ENCODE peak calls at places on chromosomes 6 and 20, in six cellular contexts. L, G, C, R, W and A are unnamed samples.

GRCh38 chr6:5532941-5533340 is 271.6 kb downstream of the FARS2 start:
- DNase-seq in C (no peak), W (no peak), G (no peak), R (no peak), L (no peak), A (no peak)

GRCh38 chr6:76250666-76251065 is 178.2 kb upstream of the IMPG1 start:
- DNase-seq in R (no peak), W (no peak), G (no peak), L (no peak), C (no peak), A (no peak)

GRCh38 chr6:161802231-161802630 is 528.4 kb upstream of the AGPAT4 start:
- DNase-seq in W (no peak), G (no peak), L (no peak), R (no peak), C (no peak), A (no peak)

GRCh38 chr20:33119725-33120720 is 40.6 kb downstream of the BPIFB4 start:
- DNase-seq in R (no peak), C (no peak), L (no peak), G (no peak), W (peak), A (no peak)

GRCh38 chr20:50142812-50143211 is 10.7 kb downstream of the PEDS1 start:
- DNase-seq in R (no peak), L (no peak), W (no peak), G (no peak), C (no peak), A (no peak)

GRCh38 chr20:50726955-50727791 is 4.2 kb upstream of the PARD6B start:
- DNase-seq in G (no peak), W (peak), C (no peak), R (no peak), L (no peak), A (no peak)

GRCh38 chr6:3450888-3451287 is 6.0 kb downstream of the SLC22A23 start:
- DNase-seq in W (peak), G (no peak), L (no peak), R (no peak), C (no peak), A (no peak)

GRCh38 chr6:54737247-54737646 is 109.3 kb upstream of the FAM83B start:
- DNase-seq in W (peak), C (no peak), G (no peak), L (no peak), R (no peak), A (no peak)

GRCh38 chr20:227439-228105 is 514 bp downstream of the DEFB129 start:
- DNase-seq in R (no peak), L (no peak), C (no peak), G (no peak), W (no peak), A (no peak)

GRCh38 chr20:4957939-4958362 is 43.4 kb downstream of the SLC23A2 start:
- DNase-seq in C (no peak), G (no peak), L (no peak), W (peak), R (no peak), A (peak)

GRCh38 chr6:11606287-11606686 is 68.7 kb downstream of the TMEM170B start:
- DNase-seq in R (no peak), G (no peak), C (no peak), L (no peak), W (no peak), A (no peak)

GRCh38 chr20:56628015-56628872 is 862 bp upstream of the TFAP2C start:
- DNase-seq in C (no peak), L (no peak), R (no peak), W (peak), G (no peak), A (peak)

GRCh38 chr6:29403801-29404200 is 8.4 kb downstream of the OR12D2 start:
- DNase-seq in W (no peak), G (no peak), L (no peak), R (no peak), C (no peak), A (no peak)

GRCh38 chr20:38935285-38935684 is 9.1 kb downstream of the FAM83D start:
- DNase-seq in C (no peak), L (no peak), R (no peak), W (peak), G (peak), A (peak)

GRCh38 chr20:23937303-23938117 is 51.1 kb downstream of the GGTLC1 start:
- DNase-seq in R (peak), G (peak), W (peak), C (peak), L (peak), A (no peak)

GRCh38 chr20:53224851-53225250 is 252.7 kb downstream of the TSHZ2 start:
- DNase-seq in G (peak), R (no peak), C (no peak), L (no peak), W (peak), A (no peak)

GRCh38 chr6:7909323-7910276 is 988 bp downstream of the TXNDC5 start:
- DNase-seq in L (no peak), R (peak), C (no peak), W (peak), G (peak), A (peak)

GRCh38 chr20:62910777-62911497 is 15.4 kb downstream of the DIDO1 start:
- DNase-seq in W (no peak), G (no peak), L (no peak), R (no peak), C (no peak), A (no peak)

GRCh38 chr20:53642196-53643030 is 48.8 kb upstream of the ZNF217 start:
- DNase-seq in W (peak), C (no peak), R (no peak), L (no peak), G (peak), A (peak)

DNA sequence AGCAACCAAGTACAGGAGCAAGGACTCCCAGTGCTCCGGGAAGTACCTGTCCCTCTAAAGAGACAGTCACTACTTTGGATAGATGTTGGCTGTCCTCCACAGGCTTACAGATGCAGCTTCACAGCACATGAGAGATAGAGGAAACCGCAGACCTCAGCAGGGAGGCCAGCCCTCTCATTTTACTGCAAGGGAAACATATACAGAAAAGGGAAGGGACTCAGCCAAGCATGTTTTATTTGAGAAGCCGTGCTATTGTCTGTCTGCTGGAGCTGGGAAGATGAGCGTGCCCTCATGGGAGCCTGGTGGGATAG is 658.1 kb downstream of the PTPRT start:
- DNase-seq in W (no peak), R (no peak), C (no peak), L (no peak), G (no peak), A (peak)
- H3K4me3 ChIP-seq in W (no peak), R (no peak), C (no peak), L (no peak), G (no peak), A (no peak)

GRCh38 chr6:135025775-135026174 is 28.8 kb downstream of the HBS1L start:
- DNase-seq in G (no peak), W (no peak), C (no peak), L (no peak), R (no peak), A (no peak)

GRCh38 chr6:135033238-135033637 is 21.4 kb downstream of the HBS1L start:
- DNase-seq in C (no peak), G (no peak), W (no peak), L (no peak), R (no peak), A (no peak)

GRCh38 chr6:135030532-135031178 is 24.0 kb downstream of the HBS1L start:
- DNase-seq in G (no peak), L (no peak), W (peak), R (no peak), C (no peak), A (no peak)

GRCh38 chr6:135025175-135025574 is 29.4 kb downstream of the HBS1L start:
- DNase-seq in G (no peak), W (no peak), R (no peak), L (no peak), C (no peak), A (no peak)

DNA sequence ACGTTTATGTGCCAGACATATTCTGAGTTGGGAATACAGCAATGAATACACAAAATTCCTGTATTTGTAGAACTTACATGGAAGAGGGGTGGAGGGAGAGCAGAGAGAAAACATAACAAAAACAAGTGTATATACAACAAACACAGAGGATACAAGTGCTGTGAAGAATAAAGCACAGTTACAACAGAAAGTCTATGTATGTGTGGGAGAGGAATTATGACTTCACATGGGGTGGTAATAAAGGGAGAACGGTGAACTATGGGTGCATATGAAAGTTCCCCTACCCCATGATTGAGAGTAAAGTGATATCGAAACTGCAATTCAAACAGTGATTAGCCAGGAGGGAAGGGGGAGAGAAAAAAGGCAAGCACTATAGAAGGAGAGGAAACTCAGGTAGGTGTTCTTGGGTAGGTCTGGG is 24.6 kb downstream of the HBS1L start:
- DNase-seq in C (no peak), L (no peak), G (no peak), R (no peak), W (no peak), A (no peak)
- H3K4me3 ChIP-seq in C (no peak), L (no peak), G (no peak), R (no peak), W (no peak), A (no peak)

GRCh38 chr20:31608256-31608980 is 3.3 kb downstream of the ID1 start:
- DNase-seq in W (peak), C (no peak), G (peak), L (peak), R (peak), A (peak)

GRCh38 chr20:31606678-31606927 is 1.5 kb downstream of the ID1 start:
- DNase-seq in L (no peak), R (no peak), W (no peak), C (no peak), G (peak), A (no peak)

GRCh38 chr20:31605902-31606677 is 1.0 kb downstream of the ID1 start:
- DNase-seq in G (no peak), L (no peak), R (no peak), C (no peak), W (peak), A (peak)

GRCh38 chr20:31606928-31607639 is 2.0 kb downstream of the ID1 start:
- DNase-seq in C (no peak), L (peak), R (no peak), G (peak), W (peak), A (peak)

DNA sequence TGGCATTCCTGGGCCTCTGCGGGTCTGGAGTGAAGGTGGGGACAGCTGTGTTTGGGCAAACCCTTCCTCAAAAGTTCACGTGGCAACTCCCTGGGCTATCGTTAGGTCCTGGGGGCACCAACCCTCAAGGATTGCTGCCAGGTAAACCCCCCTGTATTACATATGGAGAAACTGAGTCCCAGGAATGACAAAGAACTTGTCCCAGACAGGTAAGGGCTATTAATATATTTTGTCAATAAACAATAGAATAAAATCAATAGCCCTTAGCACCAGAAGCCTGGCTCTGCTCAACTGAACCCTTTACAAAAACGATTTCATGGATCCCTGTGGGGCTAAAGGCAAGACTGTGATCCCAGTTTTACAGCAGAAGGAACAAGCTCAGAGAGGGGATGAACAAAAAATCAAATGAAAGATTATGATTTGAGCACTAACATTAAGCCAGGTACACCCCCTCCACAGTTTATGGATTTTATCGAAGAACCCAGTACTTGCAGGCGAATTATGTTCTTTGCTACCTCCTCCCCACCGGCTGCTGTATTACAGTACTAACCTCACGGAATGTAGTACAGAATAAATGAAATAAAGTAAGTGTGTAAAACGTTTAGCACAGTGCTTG is 2.7 kb downstream of the ID1 start:
- DNase-seq in C (no peak), L (no peak), W (peak), R (no peak), G (peak), A (no peak)
- H3K4me3 ChIP-seq in C (peak), L (peak), W (peak), R (peak), G (peak), A (peak)

GRCh38 chr20:63973636-63974401 is 4.1 kb upstream of the ZNF512B start:
- DNase-seq in G (peak), L (no peak), R (peak), W (peak), C (no peak), A (peak)
- H3K4me3 ChIP-seq in G (peak), L (peak), R (peak), W (peak), C (peak), A (peak)

GRCh38 chr6:38687549-38687948 is 15.4 kb downstream of the GLO1 start:
- DNase-seq in G (no peak), C (no peak), L (no peak), R (no peak), W (no peak), A (no peak)
- H3K4me3 ChIP-seq in G (no peak), C (no peak), L (no peak), R (no peak), W (no peak), A (no peak)